ENCODE peak calls at places on chromosomes 7 and 10, in seven cellular contexts. P, A, W, E, F, U and I are unnamed samples.

GRCh38 chr10:119663866-119664698 is 12.9 kb downstream of the BAG3 start:
- DNase-seq in P (no peak), A (no peak), W (no peak), E (no peak), F (peak; percentile 41), U (no peak), I (peak; percentile 75)

GRCh38 chr7:17617380-17617779 is 318.9 kb downstream of the AHR start:
- DNase-seq in P (no peak), A (no peak), W (no peak), E (no peak), F (no peak), U (no peak), I (no peak)

GRCh38 chr10:30639946-30640786 is 10.6 kb upstream of the LYZL2 start:
- DNase-seq in P (peak; percentile 53), A (no peak), W (peak; percentile 49), E (peak; percentile 77), F (peak; percentile 72), U (no peak), I (peak; percentile 48)

GRCh38 chr7:49775949-49776443 is 2.6 kb downstream of the VWC2 start:
- DNase-seq in P (no peak), A (no peak), W (no peak), E (no peak), F (no peak), U (no peak), I (no peak)

GRCh38 chr10:51895209-51895608 is 195.8 kb upstream of the CSTF2T start:
- DNase-seq in P (no peak), A (no peak), W (no peak), E (peak; percentile 65), F (no peak), U (no peak), I (no peak)

GRCh38 chr10:62182171-62182570 is 86.5 kb downstream of the RTKN2 start:
- DNase-seq in P (no peak), A (no peak), W (no peak), E (no peak), F (no peak), U (no peak), I (no peak)

GRCh38 chr10:47175181-47176080 is 124.6 kb upstream of the GDF10 start:
- DNase-seq in P (no peak), A (no peak), W (no peak), E (no peak), F (no peak), U (no peak), I (no peak)

GRCh38 chr10:49521062-49521461 is 17.9 kb downstream of the ERCC6 start:
- DNase-seq in P (no peak), A (no peak), W (no peak), E (no peak), F (no peak), U (no peak), I (no peak)

GRCh38 chr10:84194424-84195043 is at the start of gene CDHR1:
- DNase-seq in P (no peak), A (no peak), W (peak; percentile 25), E (no peak), F (peak; percentile 78), U (no peak), I (peak; percentile 86)

GRCh38 chr7:17234398-17235021 is 63.9 kb upstream of the AHR start:
- DNase-seq in P (peak; percentile 32), A (no peak), W (peak; percentile 65), E (peak; percentile 95), F (peak; percentile 62), U (peak; percentile 74), I (no peak)

GRCh38 chr7:101814996-101815825 is 2.2 kb upstream of the CUX1 start:
- DNase-seq in P (no peak), A (no peak), W (peak; percentile 69), E (peak; percentile 21), F (peak; percentile 81), U (no peak), I (peak; percentile 97)

GRCh38 chr10:102020938-102021337 is 35.0 kb downstream of the ARMH3 start:
- DNase-seq in P (no peak), A (no peak), W (no peak), E (no peak), F (no peak), U (no peak), I (no peak)

GRCh38 chr10:124996127-124996853 is 54.4 kb downstream of the ZRANB1 start:
- DNase-seq in P (no peak), A (no peak), W (no peak), E (no peak), F (no peak), U (no peak), I (no peak)

GRCh38 chr10:110421512-110422138 is 76.1 kb upstream of the DUSP5 start:
- DNase-seq in P (no peak), A (no peak), W (no peak), E (no peak), F (peak; percentile 57), U (no peak), I (no peak)

GRCh38 chr10:36899652-36900051 is 225.7 kb upstream of the ANKRD30A start:
- DNase-seq in P (no peak), A (no peak), W (peak; percentile 4), E (no peak), F (no peak), U (no peak), I (no peak)

GRCh38 chr10:102235598-102235920 is 5.8 kb downstream of the PITX3 start:
- DNase-seq in P (no peak), A (no peak), W (peak; percentile 41), E (peak; percentile 28), F (no peak), U (no peak), I (no peak)

GRCh38 chr10:52484426-52485065 is 170.5 kb downstream of the DKK1 start:
- DNase-seq in P (no peak), A (no peak), W (no peak), E (no peak), F (no peak), U (no peak), I (no peak)

GRCh38 chr7:1610678-1611302 is 41.0 kb upstream of the PSMG3 start:
- DNase-seq in P (no peak), A (no peak), W (no peak), E (no peak), F (no peak), U (no peak), I (peak; percentile 38)

GRCh38 chr7:102021841-102022618 is 204.6 kb downstream of the CUX1 start:
- DNase-seq in P (no peak), A (no peak), W (no peak), E (no peak), F (no peak), U (no peak), I (no peak)

GRCh38 chr7:135758531-135758932 is 9.9 kb upstream of the FAM180A start:
- DNase-seq in P (no peak), A (no peak), W (no peak), E (peak; percentile 34), F (no peak), U (no peak), I (no peak)

GRCh38 chr10:130127612-130128607 is 8.3 kb upstream of the GLRX3 start:
- DNase-seq in P (peak; percentile 65), A (no peak), W (peak; percentile 94), E (peak; percentile 70), F (peak; percentile 63), U (peak; percentile 44), I (peak; percentile 91)

GRCh38 chr7:75969182-75969581 is 25.2 kb downstream of the TMEM120A start:
- DNase-seq in P (no peak), A (no peak), W (no peak), E (no peak), F (no peak), U (no peak), I (peak; percentile 47)

GRCh38 chr10:19014034-19014433 is 34.6 kb upstream of the MALRD1 start:
- DNase-seq in P (no peak), A (no peak), W (no peak), E (peak; percentile 97), F (no peak), U (no peak), I (no peak)

GRCh38 chr10:124403548-124403947 is 15.2 kb downstream of the OAT start:
- DNase-seq in P (peak; percentile 78), A (peak; percentile 57), W (peak; percentile 67), E (peak; percentile 81), F (peak; percentile 78), U (peak; percentile 45), I (peak; percentile 72)

GRCh38 chr7:51665045-51665785 is 348.6 kb upstream of the COBL start:
- DNase-seq in P (no peak), A (no peak), W (no peak), E (no peak), F (no peak), U (no peak), I (no peak)

GRCh38 chr7:27897441-27897847 is 157.5 kb downstream of the TAX1BP1 start:
- DNase-seq in P (no peak), A (no peak), W (no peak), E (no peak), F (no peak), U (no peak), I (no peak)
- TF ChIP-seq RFX5 in P (no peak), A (no peak), W (no peak), E (no peak), F (no peak), U (no peak), I (no peak)

GRCh38 chr10:35636942-35637341 is 5.2 kb downstream of the FZD8 start:
- DNase-seq in P (no peak), A (no peak), W (no peak), E (no peak), F (no peak), U (no peak), I (no peak)
- TF ChIP-seq RFX5 in P (no peak), A (no peak), W (no peak), E (no peak), F (no peak), U (no peak), I (no peak)

DNA sequence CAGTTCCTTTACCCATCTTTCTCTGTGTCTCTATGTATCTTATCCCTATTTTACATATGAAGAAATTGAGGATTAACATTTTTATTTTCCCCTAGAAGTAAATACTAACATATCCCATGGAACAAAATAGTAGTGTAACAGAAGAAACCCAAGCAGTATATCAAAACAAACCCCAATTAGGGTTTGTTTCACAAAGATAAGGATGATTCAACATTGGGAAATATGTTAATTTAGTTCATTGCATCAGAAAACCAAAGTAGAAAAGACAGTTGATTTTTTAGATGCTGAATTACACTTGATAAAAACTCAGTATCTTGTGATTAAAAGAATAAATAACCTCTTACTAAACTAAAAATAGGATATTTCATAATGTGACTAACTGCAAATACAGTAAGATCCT is 87.8 kb downstream of the GLCCI1 start:
- DNase-seq in P (no peak), A (no peak), W (no peak), E (peak; percentile 13), F (no peak), U (no peak), I (no peak)
- TF ChIP-seq RFX5 in P (no peak), A (no peak), W (no peak), E (no peak), F (no peak), U (no peak), I (no peak)

GRCh38 chr10:76911184-76911583 is 726.4 kb downstream of the KCNMA1 start:
- DNase-seq in P (no peak), A (no peak), W (no peak), E (no peak), F (no peak), U (no peak), I (no peak)
- TF ChIP-seq RFX5 in P (no peak), A (no peak), W (no peak), E (no peak), F (no peak), U (no peak), I (no peak)

GRCh38 chr10:103554488-103555320 is 61.2 kb downstream of the NEURL1 start:
- DNase-seq in P (peak; percentile 39), A (no peak), W (peak; percentile 71), E (peak; percentile 80), F (peak; percentile 60), U (no peak), I (peak; percentile 91)
- TF ChIP-seq RFX5 in P (no peak), A (no peak), W (no peak), E (no peak), F (no peak), U (no peak), I (no peak)